ENCODE peak calls at places on chromosomes 4 and X, in six cellular contexts. R, L, N, T, J and H are unnamed samples. For H3K4me1, the result is how much of the 10 kb centered on the place peaks cover.

GRCh38 chr4:115674485-115674884 is 561.1 kb upstream of the NDST4 start:
- DNase-seq in R (no peak), L (no peak), N (no peak), T (no peak), J (no peak), H (no peak)

GRCh38 chr4:77385124-77385969 is 220.3 kb upstream of the CXCL13 start:
- DNase-seq in R (no peak), L (peak), N (peak), T (peak), J (peak), H (peak)

GRCh38 chr4:37726666-37727065 is 40.5 kb upstream of the RELL1 start:
- DNase-seq in R (no peak), L (no peak), N (no peak), T (no peak), J (peak), H (no peak)

GRCh38 chrX:103779156-103779555 is 2.5 kb downstream of the PLP1 start:
- DNase-seq in R (no peak), L (no peak), N (no peak), T (no peak), J (no peak), H (no peak)

GRCh38 chrX:54208531-54208930 is 25.5 kb upstream of the FAM120C start:
- DNase-seq in R (no peak), L (no peak), N (no peak), T (no peak), J (peak), H (no peak)

GRCh38 chrX:131262738-131263679 is 26.1 kb downstream of the IGSF1 start:
- DNase-seq in R (no peak), L (peak), N (no peak), T (peak), J (no peak), H (no peak)

GRCh38 chr4:169625886-169626285 is 5.5 kb downstream of the CLCN3 start:
- DNase-seq in R (no peak), L (no peak), N (no peak), T (no peak), J (no peak), H (no peak)

GRCh38 chrX:133391116-133391515 is 24.2 kb downstream of the GPC4 start:
- DNase-seq in R (no peak), L (no peak), N (no peak), T (no peak), J (no peak), H (no peak)

GRCh38 chrX:40877869-40878268 is 142.5 kb upstream of the MED14 start:
- DNase-seq in R (no peak), L (peak), N (no peak), T (peak), J (peak), H (no peak)

GRCh38 chrX:39859991-39860861 is 237.5 kb downstream of the BCOR start:
- DNase-seq in R (no peak), L (peak), N (no peak), T (no peak), J (peak), H (no peak)

GRCh38 chr4:153566751-153567150 is 100.6 kb downstream of the TMEM131L start:
- DNase-seq in R (no peak), L (no peak), N (no peak), T (no peak), J (no peak), H (no peak)
- TF ChIP-seq POLR2A in R (no peak), L (no peak), N (no peak), T (no peak), J (no peak), H (no peak)

GRCh38 chr4:101987623-101988243 is 197.2 kb downstream of the BANK1 start:
- DNase-seq in R (no peak), L (no peak), N (no peak), T (no peak), J (no peak), H (no peak)

GRCh38 chr4:101993002-101993840 is 202.7 kb downstream of the BANK1 start:
- DNase-seq in R (no peak), L (no peak), N (no peak), T (no peak), J (no peak), H (no peak)

GRCh38 chr4:101993841-101994221 is 203.3 kb downstream of the BANK1 start:
- DNase-seq in R (no peak), L (no peak), N (no peak), T (no peak), J (no peak), H (no peak)

GRCh38 chr4:101994247-101994775 is 203.8 kb downstream of the BANK1 start:
- DNase-seq in R (no peak), L (no peak), N (no peak), T (no peak), J (no peak), H (no peak)

DNA sequence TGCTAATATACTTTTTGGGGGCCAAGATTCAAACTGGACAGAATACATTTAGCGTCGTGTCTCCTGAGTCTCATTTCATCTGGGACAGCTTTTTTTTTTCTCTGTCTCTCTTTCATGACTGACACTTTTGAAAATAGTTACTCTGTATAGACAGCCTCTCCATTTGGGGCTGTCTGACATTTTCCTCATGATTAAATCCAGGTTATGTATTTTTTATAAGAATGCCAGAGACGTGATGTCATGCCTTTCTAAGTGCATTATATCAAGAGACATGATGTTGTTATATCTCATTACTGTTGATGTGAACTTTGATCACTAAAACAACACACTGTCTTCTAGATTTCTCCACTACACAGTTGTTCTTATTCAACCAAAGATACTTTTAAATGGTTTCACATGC is 199.0 kb downstream of the BANK1 start:
- DNase-seq in R (no peak), L (no peak), N (no peak), T (no peak), J (no peak), H (no peak)
- H3K4me1 ChIP-seq in R (under half), L (under half), N (under half), T (under half), J (under half), H (under half)

DNA sequence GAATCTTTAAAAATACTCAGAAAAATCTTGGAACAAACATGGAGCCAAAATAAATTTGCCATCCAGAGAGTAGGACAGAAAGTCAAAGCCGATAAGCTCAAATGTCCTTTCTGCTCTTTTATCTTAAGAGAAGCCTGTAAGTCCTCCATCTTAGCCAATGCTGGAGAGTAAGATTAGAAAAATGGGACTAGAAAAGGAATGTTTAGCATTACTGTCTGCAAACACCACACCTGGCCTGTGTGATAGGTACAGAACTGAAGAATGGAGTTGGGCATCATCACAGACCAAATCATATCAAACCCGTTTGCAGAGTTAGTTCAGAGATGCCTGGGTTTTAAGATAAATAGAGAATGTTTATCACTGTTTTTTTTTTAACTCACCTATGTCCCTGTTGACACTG is 10.5 kb upstream of the SLC39A8 start:
- DNase-seq in R (no peak), L (no peak), N (no peak), T (no peak), J (no peak), H (no peak)
- TF ChIP-seq POLR2A in R (no peak), L (no peak), N (no peak), T (no peak), J (no peak), H (no peak)

GRCh38 chr4:145886871-145887240 is 51.8 kb downstream of the ZNF827 start:
- DNase-seq in R (no peak), L (no peak), N (no peak), T (no peak), J (no peak), H (no peak)

GRCh38 chr4:145891958-145892357 is 46.7 kb downstream of the ZNF827 start:
- DNase-seq in R (no peak), L (no peak), N (no peak), T (no peak), J (no peak), H (no peak)

GRCh38 chr4:145887241-145887964 is 51.2 kb downstream of the ZNF827 start:
- DNase-seq in R (no peak), L (no peak), N (no peak), T (no peak), J (peak), H (no peak)

GRCh38 chr4:145888393-145888792 is 50.2 kb downstream of the ZNF827 start:
- DNase-seq in R (no peak), L (no peak), N (no peak), T (no peak), J (no peak), H (no peak)

GRCh38 chr4:145890689-145891088 is 47.9 kb downstream of the ZNF827 start:
- DNase-seq in R (no peak), L (no peak), N (no peak), T (no peak), J (no peak), H (no peak)
- H3K4me1 ChIP-seq in R (under half), L (under half), N (under half), T (under half), J (under half), H (under half)

GRCh38 chr4:55546633-55547460 is at the start of gene CLOCK:
- DNase-seq in R (peak), L (peak), N (peak), T (peak), J (peak), H (peak)
- TF ChIP-seq POLR2A in R (no peak), L (peak), N (peak), T (peak), J (peak), H (no peak)